ENCODE peak calls at places on chromosomes 1 and 21, in ten cellular contexts. B is Calu3, I is mucosa of descending colon, G is neural crest cell, Q is cardiac muscle cell, E is RWPE1, H is psoas muscle, F is sigmoid colon, Y is left lung, J is GM12865. M is an unnamed sample.

GRCh38 chr1:204081156-204081790 is 8.4 kb downstream of the SOX13 start:
- DNase-seq in H (no peak), J (no peak), E (no peak), G (no peak), F (peak; percentile 64), Q (no peak), Y (no peak), I (no peak), B (no peak), M (no peak)

GRCh38 chr1:53573931-53574330 is 114.7 kb downstream of the DMRTB1 start:
- DNase-seq in J (no peak), G (no peak), Q (no peak), E (no peak), B (no peak), Y (no peak), F (peak; percentile 28), H (no peak), I (no peak), M (no peak)

GRCh38 chr1:238892612-238893011 is 493.8 kb upstream of the CHRM3 start:
- DNase-seq in I (no peak), Y (no peak), B (peak; percentile 78), H (no peak), G (no peak), Q (no peak), J (no peak), F (no peak), E (peak; percentile 84), M (no peak)

GRCh38 chr1:24888061-24888970 is 41.8 kb downstream of the RUNX3 start:
- DNase-seq in F (peak; percentile 47), Q (no peak), E (no peak), J (no peak), Y (no peak), B (no peak), G (no peak), H (no peak), I (peak; percentile 10), M (no peak)

GRCh38 chr1:198253668-198254067 is 96.9 kb downstream of the NEK7 start:
- DNase-seq in G (no peak), J (peak; percentile 67), I (no peak), B (peak; percentile 15), Q (no peak), Y (no peak), H (no peak), E (peak; percentile 56), F (no peak), M (no peak)

GRCh38 chr21:42860345-42860744 is 19.0 kb downstream of the WDR4 start:
- DNase-seq in F (peak; percentile 47), Y (peak; percentile 62), H (no peak), J (no peak), B (no peak), Q (no peak), G (no peak), E (no peak), I (no peak), M (no peak)

GRCh38 chr1:44327679-44328491 is 27.2 kb downstream of the ERI3 start:
- DNase-seq in J (no peak), G (no peak), E (peak; percentile 99), I (peak; percentile 55), Y (peak; percentile 78), B (peak; percentile 98), H (peak; percentile 90), Q (no peak), F (peak; percentile 94), M (peak; percentile 100)

GRCh38 chr1:151371744-151372410 is 628 bp downstream of the SELENBP1 start:
- DNase-seq in G (no peak), F (peak; percentile 83), Q (peak; percentile 37), H (peak; percentile 57), B (peak; percentile 24), Y (no peak), I (peak; percentile 79), E (peak; percentile 42), J (no peak), M (no peak)

GRCh38 chr1:89005286-89006151 is 13.1 kb upstream of the KYAT3 start:
- DNase-seq in Y (no peak), B (no peak), I (peak; percentile 32), F (no peak), H (no peak), G (no peak), E (no peak), J (no peak), Q (no peak), M (no peak)

GRCh38 chr1:154820646-154821045 is 49.4 kb downstream of the KCNN3 start:
- DNase-seq in Y (no peak), B (no peak), J (no peak), H (no peak), G (no peak), Q (no peak), F (no peak), E (no peak), I (no peak), M (no peak)

GRCh38 chr21:34196996-34197395 is 123.6 kb downstream of the MRPS6 start:
- DNase-seq in I (no peak), Y (no peak), H (no peak), J (no peak), Q (no peak), F (no peak), B (no peak), G (no peak), E (no peak), M (no peak)

GRCh38 chr1:29004288-29004687 is 89.9 kb downstream of the EPB41 start:
- DNase-seq in Q (no peak), B (no peak), I (no peak), G (no peak), F (no peak), J (no peak), E (peak; percentile 4), H (no peak), Y (no peak), M (no peak)

GRCh38 chr1:224510880-224511645 is 76.5 kb upstream of the WDR26 start:
- DNase-seq in I (no peak), Y (no peak), J (peak; percentile 16), E (no peak), Q (no peak), H (no peak), B (no peak), G (no peak), F (no peak), M (no peak)

GRCh38 chr1:34844252-34844634 is 15.3 kb downstream of the SMIM12 start:
- DNase-seq in H (no peak), E (no peak), G (peak; percentile 61), Q (no peak), B (no peak), F (no peak), J (no peak), Y (no peak), I (no peak), M (no peak)

GRCh38 chr1:20212685-20213331 is 26.5 kb upstream of the PLA2G2C start:
- DNase-seq in Q (peak; percentile 86), B (peak; percentile 77), G (peak; percentile 63), H (peak; percentile 55), F (peak; percentile 78), J (peak; percentile 74), Y (peak; percentile 86), I (peak; percentile 80), E (peak; percentile 84), M (no peak)

GRCh38 chr1:229964281-229964680 is 102.8 kb upstream of the GALNT2 start:
- DNase-seq in G (no peak), Y (no peak), I (no peak), H (no peak), E (no peak), B (no peak), F (no peak), J (no peak), Q (no peak), M (no peak)
- TF ChIP-seq CTCF in G (no peak), Y (no peak), I (no peak), H (no peak), E (no peak), B (no peak), F (no peak), J (no peak), Q (no peak), M (no peak)

DNA sequence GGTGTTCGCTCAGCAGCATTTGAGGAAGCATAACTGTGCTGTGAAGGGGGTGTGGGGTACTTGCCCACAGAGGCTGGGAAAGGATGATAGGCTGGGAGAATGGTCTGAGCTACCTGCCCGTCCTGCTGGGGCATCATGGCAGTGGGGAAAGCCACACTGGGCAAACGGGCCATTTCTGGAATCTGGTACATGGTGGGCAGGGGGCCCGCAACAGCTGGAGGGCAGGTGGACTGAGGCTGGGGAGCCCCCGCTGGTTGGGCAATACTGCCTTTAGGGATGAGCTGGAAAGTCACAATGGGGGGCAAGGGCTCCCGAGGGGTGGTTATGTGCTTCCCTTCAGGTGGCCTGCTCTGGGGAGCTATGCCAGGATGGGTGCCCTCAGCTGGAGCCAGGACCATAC is 19.2 kb upstream of the ADAM30 start:
- DNase-seq in F (no peak), B (no peak), J (no peak), H (no peak), G (no peak), I (no peak), Q (no peak), E (no peak), Y (no peak), M (no peak)
- TF ChIP-seq CTCF in F (no peak), B (no peak), J (no peak), H (no peak), G (no peak), I (no peak), Q (no peak), E (no peak), Y (no peak), M (no peak)

GRCh38 chr1:26145960-26146294 is 13.0 kb upstream of the FAM110D start:
- DNase-seq in F (no peak), I (no peak), B (no peak), Q (no peak), G (no peak), Y (no peak), H (no peak), J (no peak), E (no peak), M (no peak)

GRCh38 chr1:26138974-26139558 is 19.8 kb upstream of the FAM110D start:
- DNase-seq in H (no peak), E (no peak), F (no peak), Y (no peak), B (no peak), G (no peak), I (no peak), Q (no peak), J (no peak), M (no peak)

GRCh38 chr1:26145041-26145959 is 13.6 kb upstream of the FAM110D start:
- DNase-seq in J (peak; percentile 83), E (peak; percentile 80), Y (peak; percentile 81), H (peak; percentile 76), F (peak; percentile 89), Q (peak; percentile 93), B (peak; percentile 78), G (peak; percentile 79), I (peak; percentile 75), M (peak; percentile 52)

DNA sequence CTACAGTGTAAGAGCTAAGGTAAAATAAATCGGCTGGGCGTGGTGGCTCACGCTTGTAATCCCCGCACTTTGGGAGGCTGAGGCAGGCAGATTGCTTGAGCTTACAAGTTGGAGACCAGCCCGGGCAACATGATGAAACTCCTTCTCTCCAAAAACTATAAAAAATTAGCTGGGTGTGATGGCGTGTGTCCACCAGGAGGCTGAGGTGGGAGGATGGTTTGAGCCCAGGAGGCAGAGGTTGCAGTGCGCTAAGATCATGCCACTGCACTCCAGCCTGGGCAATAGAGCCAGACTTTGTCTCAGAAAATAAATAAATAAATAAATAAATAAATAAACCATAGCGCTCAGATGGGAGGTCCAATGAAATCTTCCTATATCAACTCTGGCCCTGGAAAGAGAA is 16.7 kb upstream of the FAM110D start:
- DNase-seq in F (no peak), H (no peak), Q (no peak), E (no peak), Y (no peak), G (no peak), I (no peak), B (no peak), J (no peak), M (no peak)
- TF ChIP-seq CTCF in F (no peak), H (no peak), Q (no peak), E (no peak), Y (no peak), G (no peak), I (no peak), B (no peak), J (no peak), M (no peak)

GRCh38 chr1:31679091-31679490 is 24.7 kb downstream of the COL16A1 start:
- DNase-seq in Y (no peak), F (no peak), J (no peak), I (no peak), G (no peak), B (no peak), E (no peak), Q (no peak), H (no peak), M (no peak)
- TF ChIP-seq CTCF in Y (no peak), F (no peak), J (no peak), I (no peak), G (no peak), B (no peak), E (no peak), Q (no peak), H (no peak), M (no peak)